ENCODE peak calls at places on chromosomes 4 and X, in six cellular contexts. M, U, V, C, N and D are unnamed samples.

GRCh38 chr4:122666527-122667245 is 45.8 kb upstream of the IL21 start:
- DNase-seq in M (no peak), U (no peak), V (no peak), C (peak; percentile 75), N (peak; percentile 70), D (no peak)

GRCh38 chr4:86453044-86453501 is 93.2 kb upstream of the MAPK10 start:
- DNase-seq in M (peak; percentile 44), U (no peak), V (no peak), C (no peak), N (no peak), D (no peak)

GRCh38 chrX:115948018-115948923 is 222.3 kb upstream of the AGTR2 start:
- DNase-seq in M (no peak), U (no peak), V (no peak), C (no peak), N (no peak), D (no peak)

GRCh38 chr4:183872531-183872930 is 32.6 kb upstream of the STOX2 start:
- DNase-seq in M (no peak), U (no peak), V (no peak), C (no peak), N (no peak), D (no peak)

GRCh38 chr4:68129793-68130192 is at the start of gene TMPRSS11F:
- DNase-seq in M (no peak), U (peak; percentile 44), V (no peak), C (no peak), N (no peak), D (no peak)

GRCh38 chr4:45063701-45064100 is 337.3 kb upstream of the GNPDA2 start:
- DNase-seq in M (no peak), U (no peak), V (no peak), C (no peak), N (no peak), D (no peak)

GRCh38 chr4:89640620-89641366 is 196.2 kb downstream of the SNCA start:
- DNase-seq in M (peak; percentile 22), U (no peak), V (peak; percentile 74), C (no peak), N (peak; percentile 73), D (peak; percentile 72)

GRCh38 chr4:151407466-151408379 is 1.3 kb upstream of the FHIP1A start:
- DNase-seq in M (peak; percentile 16), U (peak; percentile 24), V (peak; percentile 14), C (no peak), N (peak; percentile 83), D (no peak)

GRCh38 chrX:3516051-3516541 is 169.6 kb upstream of the MXRA5 start:
- DNase-seq in M (no peak), U (no peak), V (no peak), C (no peak), N (no peak), D (no peak)

GRCh38 chr4:183369073-183369472 is 46.8 kb upstream of the CLDN24 start:
- DNase-seq in M (no peak), U (no peak), V (no peak), C (no peak), N (no peak), D (no peak)

GRCh38 chrX:110156167-110156754 is 153.3 kb downstream of the TMEM164 start:
- DNase-seq in M (no peak), U (no peak), V (no peak), C (no peak), N (no peak), D (no peak)

GRCh38 chrX:13552892-13553291 is 16.5 kb upstream of the EGFL6 start:
- DNase-seq in M (no peak), U (no peak), V (no peak), C (no peak), N (no peak), D (no peak)

GRCh38 chrX:30791296-30792278 is 97.5 kb downstream of the TAB3 start:
- DNase-seq in M (no peak), U (no peak), V (no peak), C (no peak), N (no peak), D (peak; percentile 49)

GRCh38 chr4:3306465-3306864 is 13.6 kb downstream of the RGS12 start:
- DNase-seq in M (no peak), U (no peak), V (no peak), C (no peak), N (no peak), D (peak; percentile 53)

GRCh38 chr4:38190717-38191178 is 230.6 kb downstream of the PTTG2 start:
- DNase-seq in M (peak; percentile 47), U (no peak), V (peak; percentile 18), C (peak; percentile 80), N (peak; percentile 90), D (no peak)

GRCh38 chrX:106933538-106933961 is 13.3 kb downstream of the CLDN2 start:
- DNase-seq in M (peak; percentile 11), U (no peak), V (no peak), C (no peak), N (peak; percentile 21), D (no peak)

GRCh38 chr4:26406346-26406975 is 83.8 kb downstream of the CCKAR start:
- DNase-seq in M (no peak), U (no peak), V (no peak), C (no peak), N (no peak), D (no peak)

GRCh38 chr4:42965326-42965725 is 72.8 kb downstream of the GRXCR1 start:
- DNase-seq in M (no peak), U (no peak), V (no peak), C (no peak), N (no peak), D (no peak)

GRCh38 chr4:108484187-108484586 is 136.2 kb upstream of the RPL34 start:
- DNase-seq in M (no peak), U (no peak), V (no peak), C (no peak), N (no peak), D (no peak)

GRCh38 chrX:46444011-46444410 is 101.2 kb downstream of the ZNF674 start:
- DNase-seq in M (no peak), U (no peak), V (no peak), C (peak; percentile 74), N (peak; percentile 90), D (no peak)

DNA sequence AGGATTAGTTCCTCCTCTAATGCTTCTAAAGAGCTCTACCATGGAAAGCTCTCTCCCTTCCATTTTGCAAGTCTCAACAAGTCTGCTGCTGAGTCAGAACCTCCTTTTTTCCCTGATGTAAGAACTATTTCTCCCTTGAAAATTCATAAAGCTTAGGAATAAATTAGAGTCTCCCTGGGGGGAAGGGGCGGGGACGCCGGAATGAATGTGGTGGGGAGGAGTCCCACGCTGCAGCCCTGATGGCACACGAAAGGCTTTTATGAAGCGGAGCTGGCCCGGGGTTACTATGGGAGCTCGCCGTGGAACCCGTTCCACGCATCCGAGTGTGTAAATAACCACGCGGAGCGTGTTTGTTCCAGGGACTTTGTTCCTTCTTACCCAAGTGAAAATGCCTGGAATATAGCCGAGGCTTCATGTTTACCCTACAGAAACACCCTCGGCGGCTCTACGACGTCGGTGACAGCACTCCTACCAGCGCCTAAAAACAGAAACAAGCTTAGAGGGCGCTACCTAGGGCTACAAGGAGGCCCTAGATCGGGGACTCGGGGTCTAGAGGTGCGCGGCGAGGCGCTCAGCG is 945 bp upstream of the CPEB2 start:
- DNase-seq in M (peak; percentile 79), U (peak; percentile 86), V (peak; percentile 46), C (peak; percentile 78), N (peak; percentile 94), D (peak; percentile 67)
- TF ChIP-seq CTCF in M (no peak), U (no peak), V (no peak), C (peak; percentile 18), N (no peak), D (no peak)

DNA sequence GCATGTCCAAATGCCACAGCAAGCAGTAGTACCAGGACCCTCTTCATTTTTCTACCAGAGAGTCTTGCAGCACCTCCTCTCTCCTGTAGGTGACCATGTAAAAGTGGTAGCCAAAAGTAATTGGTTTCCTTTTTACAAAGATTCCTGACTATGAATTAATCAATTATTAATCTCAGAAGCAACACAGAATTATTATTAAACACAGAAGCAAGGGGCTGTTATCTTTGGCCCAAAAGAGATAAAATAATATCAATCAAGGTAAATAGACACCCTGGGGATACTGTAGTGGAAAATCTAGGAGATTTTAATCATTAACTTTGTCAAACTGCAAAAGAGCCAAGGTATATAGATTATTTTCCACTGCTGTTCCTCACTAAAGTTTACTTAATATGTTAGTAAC is at the start of gene GC:
- DNase-seq in M (no peak), U (no peak), V (no peak), C (no peak), N (no peak), D (no peak)
- TF ChIP-seq CTCF in M (no peak), U (no peak), V (no peak), C (peak; percentile 27), N (no peak), D (peak; percentile 47)

GRCh38 chrX:140822184-140822583 is 112.6 kb downstream of the LINC00632 start:
- DNase-seq in M (no peak), U (no peak), V (no peak), C (no peak), N (no peak), D (no peak)

GRCh38 chrX:140815868-140816267 is 106.3 kb downstream of the LINC00632 start:
- DNase-seq in M (no peak), U (no peak), V (no peak), C (no peak), N (peak; percentile 46), D (no peak)

GRCh38 chrX:140822861-140823260 is 113.3 kb downstream of the LINC00632 start:
- DNase-seq in M (no peak), U (no peak), V (no peak), C (no peak), N (no peak), D (no peak)

GRCh38 chrX:140821280-140821679 is 111.7 kb downstream of the LINC00632 start:
- DNase-seq in M (no peak), U (no peak), V (no peak), C (no peak), N (no peak), D (no peak)

GRCh38 chrX:140817943-140818342 is 108.4 kb downstream of the LINC00632 start:
- DNase-seq in M (no peak), U (no peak), V (no peak), C (no peak), N (peak; percentile 22), D (no peak)
- TF ChIP-seq CTCF in M (peak; percentile 38), U (no peak), V (peak; percentile 56), C (peak; percentile 48), N (peak; percentile 52), D (peak; percentile 77)

GRCh38 chrX:73850124-73851013 is 287.4 kb downstream of the CHIC1 start:
- DNase-seq in M (no peak), U (no peak), V (no peak), C (no peak), N (peak; percentile 57), D (no peak)

GRCh38 chrX:73851014-73852009 is 288.3 kb downstream of the CHIC1 start:
- DNase-seq in M (no peak), U (no peak), V (no peak), C (no peak), N (peak; percentile 92), D (no peak)

GRCh38 chrX:73859622-73860021 is 296.6 kb downstream of the CHIC1 start:
- DNase-seq in M (no peak), U (no peak), V (no peak), C (no peak), N (no peak), D (no peak)

GRCh38 chrX:73852022-73852421 is 289.0 kb downstream of the CHIC1 start:
- DNase-seq in M (no peak), U (no peak), V (no peak), C (no peak), N (no peak), D (no peak)

DNA sequence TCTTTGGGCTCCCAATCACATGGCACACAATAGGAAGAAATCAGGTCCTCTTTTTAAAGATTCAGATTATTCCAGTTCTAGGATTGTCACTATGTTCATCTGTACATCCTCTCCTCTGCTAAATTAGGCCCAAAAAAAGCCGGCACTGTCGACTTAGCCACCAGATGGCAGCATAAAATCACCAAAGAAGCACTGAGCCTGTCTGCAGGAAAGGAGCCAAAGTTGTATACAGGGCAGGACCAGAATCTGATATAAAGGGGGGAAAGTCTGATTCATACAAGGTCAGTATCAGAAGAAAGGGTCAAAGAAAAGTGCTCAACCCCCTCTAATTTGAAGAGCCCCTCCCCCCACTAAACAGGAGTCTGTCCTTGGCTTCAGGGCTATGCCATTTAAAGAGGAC is 292.5 kb downstream of the CHIC1 start:
- DNase-seq in M (peak; percentile 19), U (peak; percentile 32), V (peak; percentile 67), C (no peak), N (peak; percentile 86), D (no peak)
- TF ChIP-seq CTCF in M (peak; percentile 70), U (no peak), V (peak; percentile 62), C (peak; percentile 73), N (peak; percentile 91), D (peak; percentile 92)